ENCODE peak calls at places on chromosome 7, in eight cellular contexts. G, O, A, Z, R, V, H and S are unnamed samples.

GRCh38 chr7:47791682-47792081 is 156.6 kb downstream of the PKD1L1 start:
- DNase-seq in R (no peak), A (no peak), O (no peak), G (no peak), Z (no peak), V (no peak), H (no peak), S (no peak)

GRCh38 chr7:2823124-2823523 is 21.0 kb downstream of the GNA12 start:
- DNase-seq in A (no peak), R (no peak), V (no peak), G (no peak), Z (no peak), H (no peak), O (no peak), S (no peak)

GRCh38 chr7:79293655-79294142 is 159.8 kb downstream of the MAGI2 start:
- DNase-seq in V (no peak), A (peak), H (peak), R (peak), O (no peak), Z (peak), G (no peak), S (no peak)

GRCh38 chr7:4882169-4882741 is 1.3 kb downstream of the RADIL start:
- DNase-seq in O (peak), A (peak), G (no peak), R (peak), V (no peak), Z (no peak), H (no peak), S (no peak)

GRCh38 chr7:24755541-24756416 is 1.5 kb downstream of the GSDME start:
- DNase-seq in G (peak), Z (peak), A (no peak), H (no peak), V (no peak), R (peak), O (no peak), S (no peak)

GRCh38 chr7:155921804-155922506 is 109.7 kb upstream of the SHH start:
- DNase-seq in H (no peak), A (no peak), R (no peak), G (no peak), Z (peak), V (no peak), O (no peak), S (no peak)

GRCh38 chr7:151599401-151600227 is 79.9 kb upstream of the RHEB start:
- DNase-seq in Z (peak), A (no peak), G (peak), O (peak), V (no peak), H (no peak), R (peak), S (no peak)

GRCh38 chr7:26959290-26959689 is 94.9 kb upstream of the SKAP2 start:
- DNase-seq in A (no peak), R (no peak), O (no peak), V (no peak), H (no peak), G (no peak), Z (no peak), S (no peak)

GRCh38 chr7:68783671-68784070 is 814.6 kb upstream of the AUTS2 start:
- DNase-seq in O (no peak), G (no peak), R (no peak), H (no peak), Z (no peak), V (no peak), A (no peak), S (no peak)

GRCh38 chr7:157250605-157251228 is 86.1 kb upstream of the DNAJB6 start:
- DNase-seq in Z (peak), A (peak), V (no peak), O (peak), G (peak), H (peak), R (peak), S (peak)